ENCODE peak calls at places on chromosomes 4 and X, in ten cellular contexts. One of them, this sample, is unnamed.

GRCh38 chr4:26856906-26857277 is 3.7 kb upstream of the STIM2 start:
- DNase-seq in ovary: no peak
- DNase-seq in transverse colon: no peak
- DNase-seq in uterus: no peak
- DNase-seq in suprapubic skin: no peak
- DNase-seq in gastrocnemius medialis: no peak
- DNase-seq in heart left ventricle: no peak
- DNase-seq in A549: no peak
- DNase-seq in right lobe of liver: no peak
- DNase-seq in sigmoid colon: no peak
- DNase-seq in this sample: no peak

GRCh38 chr4:40842318-40842717 is 92.6 kb downstream of the NSUN7 start:
- DNase-seq in uterus: no peak
- DNase-seq in A549: no peak
- DNase-seq in ovary: peak
- DNase-seq in gastrocnemius medialis: peak
- DNase-seq in transverse colon: no peak
- DNase-seq in right lobe of liver: no peak
- DNase-seq in suprapubic skin: no peak
- DNase-seq in heart left ventricle: peak
- DNase-seq in sigmoid colon: peak
- DNase-seq in this sample: no peak

GRCh38 chr4:53365121-53365485 is 758 bp downstream of the SCFD2 start:
- DNase-seq in gastrocnemius medialis: no peak
- DNase-seq in suprapubic skin: no peak
- DNase-seq in heart left ventricle: no peak
- DNase-seq in uterus: no peak
- DNase-seq in transverse colon: no peak
- DNase-seq in right lobe of liver: no peak
- DNase-seq in ovary: no peak
- DNase-seq in A549: no peak
- DNase-seq in sigmoid colon: no peak
- DNase-seq in this sample: no peak

GRCh38 chrX:41334866-41335589 is 1.1 kb downstream of the DDX3X start:
- DNase-seq in heart left ventricle: peak
- DNase-seq in sigmoid colon: peak
- DNase-seq in right lobe of liver: peak
- DNase-seq in uterus: peak
- DNase-seq in A549: peak
- DNase-seq in suprapubic skin: peak
- DNase-seq in gastrocnemius medialis: peak
- DNase-seq in transverse colon: peak
- DNase-seq in ovary: peak
- DNase-seq in this sample: peak

GRCh38 chr4:148211533-148211932 is 230.7 kb downstream of the NR3C2 start:
- DNase-seq in A549: no peak
- DNase-seq in ovary: no peak
- DNase-seq in transverse colon: no peak
- DNase-seq in gastrocnemius medialis: no peak
- DNase-seq in heart left ventricle: no peak
- DNase-seq in uterus: no peak
- DNase-seq in sigmoid colon: no peak
- DNase-seq in suprapubic skin: no peak
- DNase-seq in right lobe of liver: no peak
- DNase-seq in this sample: no peak

GRCh38 chrX:20378291-20378920 is 111.7 kb upstream of the RPS6KA3 start:
- DNase-seq in transverse colon: peak
- DNase-seq in uterus: no peak
- DNase-seq in heart left ventricle: no peak
- DNase-seq in ovary: no peak
- DNase-seq in gastrocnemius medialis: no peak
- DNase-seq in A549: peak
- DNase-seq in sigmoid colon: no peak
- DNase-seq in suprapubic skin: no peak
- DNase-seq in right lobe of liver: no peak
- DNase-seq in this sample: no peak

GRCh38 chr4:105509291-105509690 is 35.4 kb upstream of the PPA2 start:
- DNase-seq in A549: no peak
- DNase-seq in transverse colon: no peak
- DNase-seq in suprapubic skin: no peak
- DNase-seq in sigmoid colon: no peak
- DNase-seq in gastrocnemius medialis: no peak
- DNase-seq in right lobe of liver: no peak
- DNase-seq in heart left ventricle: no peak
- DNase-seq in uterus: no peak
- DNase-seq in ovary: no peak
- DNase-seq in this sample: no peak

GRCh38 chr4:8419222-8420041 is 21.1 kb downstream of the ACOX3 start:
- DNase-seq in right lobe of liver: no peak
- DNase-seq in suprapubic skin: no peak
- DNase-seq in gastrocnemius medialis: peak
- DNase-seq in heart left ventricle: peak
- DNase-seq in ovary: no peak
- DNase-seq in A549: no peak
- DNase-seq in uterus: no peak
- DNase-seq in transverse colon: no peak
- DNase-seq in sigmoid colon: no peak
- DNase-seq in this sample: peak

GRCh38 chrX:65635824-65636223 is 31.6 kb upstream of the MSN start:
- DNase-seq in right lobe of liver: no peak
- DNase-seq in suprapubic skin: no peak
- DNase-seq in A549: no peak
- DNase-seq in heart left ventricle: no peak
- DNase-seq in ovary: no peak
- DNase-seq in uterus: no peak
- DNase-seq in sigmoid colon: no peak
- DNase-seq in gastrocnemius medialis: no peak
- DNase-seq in transverse colon: no peak
- DNase-seq in this sample: no peak

GRCh38 chrX:65635371-65635770 is 32.1 kb upstream of the MSN start:
- DNase-seq in gastrocnemius medialis: peak
- DNase-seq in right lobe of liver: no peak
- DNase-seq in sigmoid colon: no peak
- DNase-seq in uterus: peak
- DNase-seq in transverse colon: no peak
- DNase-seq in suprapubic skin: no peak
- DNase-seq in heart left ventricle: peak
- DNase-seq in A549: no peak
- DNase-seq in ovary: peak
- DNase-seq in this sample: no peak

GRCh38 chrX:65630771-65631170 is 36.7 kb upstream of the MSN start:
- DNase-seq in transverse colon: no peak
- DNase-seq in A549: no peak
- DNase-seq in gastrocnemius medialis: no peak
- DNase-seq in uterus: no peak
- DNase-seq in heart left ventricle: no peak
- DNase-seq in ovary: no peak
- DNase-seq in suprapubic skin: no peak
- DNase-seq in right lobe of liver: no peak
- DNase-seq in sigmoid colon: no peak
- DNase-seq in this sample: no peak

GRCh38 chrX:65637335-65637734 is 30.1 kb upstream of the MSN start:
- DNase-seq in suprapubic skin: no peak
- DNase-seq in right lobe of liver: no peak
- DNase-seq in ovary: no peak
- DNase-seq in sigmoid colon: no peak
- DNase-seq in uterus: no peak
- DNase-seq in gastrocnemius medialis: no peak
- DNase-seq in heart left ventricle: no peak
- DNase-seq in A549: no peak
- DNase-seq in transverse colon: peak
- DNase-seq in this sample: no peak

GRCh38 chrX:65634732-65635131 is 32.7 kb upstream of the MSN start:
- DNase-seq in uterus: no peak
- DNase-seq in sigmoid colon: no peak
- DNase-seq in A549: no peak
- DNase-seq in suprapubic skin: no peak
- DNase-seq in right lobe of liver: no peak
- DNase-seq in heart left ventricle: no peak
- DNase-seq in gastrocnemius medialis: no peak
- DNase-seq in ovary: no peak
- DNase-seq in transverse colon: no peak
- DNase-seq in this sample: no peak
- TF ChIP-seq POLR2A in uterus: no peak
- TF ChIP-seq POLR2A in sigmoid colon: no peak
- TF ChIP-seq POLR2A in A549: no peak
- TF ChIP-seq POLR2A in suprapubic skin: no peak
- TF ChIP-seq POLR2A in right lobe of liver: no peak
- TF ChIP-seq POLR2A in heart left ventricle: no peak
- TF ChIP-seq POLR2A in gastrocnemius medialis: no peak
- TF ChIP-seq POLR2A in ovary: no peak
- TF ChIP-seq POLR2A in transverse colon: no peak
- TF ChIP-seq POLR2A in this sample: no peak

DNA sequence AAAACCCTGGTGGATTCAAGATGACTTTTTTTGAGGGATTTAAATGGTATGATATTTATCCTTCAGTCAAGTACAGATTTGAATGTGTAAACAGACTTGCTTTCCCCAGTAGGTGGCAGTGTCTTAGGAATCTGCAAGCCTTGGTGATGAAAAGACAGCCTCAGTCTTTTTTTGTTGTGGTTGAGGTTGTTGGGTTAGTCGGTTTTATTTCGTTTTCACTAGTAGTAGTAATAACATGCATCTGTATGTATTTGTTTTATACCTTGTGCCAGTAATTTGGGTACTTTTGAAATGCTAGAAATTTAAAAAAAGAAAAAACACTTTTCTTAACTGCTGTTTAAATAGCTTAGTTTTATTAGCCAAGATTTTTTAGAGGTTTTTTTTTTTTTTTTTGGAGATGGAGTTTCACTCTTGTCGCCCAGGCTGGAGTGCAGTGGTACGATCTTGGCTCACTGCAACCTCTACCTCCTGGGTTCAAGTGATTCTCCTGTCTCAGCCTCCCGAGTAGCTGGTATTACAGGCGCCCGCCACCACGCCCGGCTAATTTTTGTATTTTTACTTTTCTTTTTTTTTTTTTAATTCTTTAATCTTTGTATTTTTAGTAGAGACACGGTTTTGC is 39.2 kb downstream of the COPS4 start:
- DNase-seq in ovary: no peak
- DNase-seq in A549: peak
- DNase-seq in uterus: no peak
- DNase-seq in right lobe of liver: no peak
- DNase-seq in suprapubic skin: no peak
- DNase-seq in transverse colon: peak
- DNase-seq in sigmoid colon: no peak
- DNase-seq in gastrocnemius medialis: no peak
- DNase-seq in heart left ventricle: no peak
- DNase-seq in this sample: no peak
- TF ChIP-seq CTCF in ovary: peak
- TF ChIP-seq CTCF in A549: peak
- TF ChIP-seq CTCF in uterus: peak
- TF ChIP-seq CTCF in right lobe of liver: peak
- TF ChIP-seq CTCF in suprapubic skin: peak
- TF ChIP-seq CTCF in transverse colon: peak
- TF ChIP-seq CTCF in sigmoid colon: peak
- TF ChIP-seq CTCF in gastrocnemius medialis: peak
- TF ChIP-seq CTCF in heart left ventricle: peak
- TF ChIP-seq CTCF in this sample: peak

GRCh38 chr4:99389606-99390005 is 37.1 kb upstream of the ADH1C start:
- DNase-seq in uterus: peak
- DNase-seq in suprapubic skin: no peak
- DNase-seq in gastrocnemius medialis: peak
- DNase-seq in heart left ventricle: no peak
- DNase-seq in A549: no peak
- DNase-seq in sigmoid colon: peak
- DNase-seq in ovary: no peak
- DNase-seq in transverse colon: no peak
- DNase-seq in right lobe of liver: no peak
- DNase-seq in this sample: no peak
- H3K27ac ChIP-seq in uterus: peak
- H3K27ac ChIP-seq in suprapubic skin: peak
- H3K27ac ChIP-seq in gastrocnemius medialis: no peak
- H3K27ac ChIP-seq in heart left ventricle: no peak
- H3K27ac ChIP-seq in A549: no peak
- H3K27ac ChIP-seq in sigmoid colon: no peak
- H3K27ac ChIP-seq in ovary: no peak
- H3K27ac ChIP-seq in transverse colon: peak
- H3K27ac ChIP-seq in right lobe of liver: no peak
- H3K27ac ChIP-seq in this sample: no peak

DNA sequence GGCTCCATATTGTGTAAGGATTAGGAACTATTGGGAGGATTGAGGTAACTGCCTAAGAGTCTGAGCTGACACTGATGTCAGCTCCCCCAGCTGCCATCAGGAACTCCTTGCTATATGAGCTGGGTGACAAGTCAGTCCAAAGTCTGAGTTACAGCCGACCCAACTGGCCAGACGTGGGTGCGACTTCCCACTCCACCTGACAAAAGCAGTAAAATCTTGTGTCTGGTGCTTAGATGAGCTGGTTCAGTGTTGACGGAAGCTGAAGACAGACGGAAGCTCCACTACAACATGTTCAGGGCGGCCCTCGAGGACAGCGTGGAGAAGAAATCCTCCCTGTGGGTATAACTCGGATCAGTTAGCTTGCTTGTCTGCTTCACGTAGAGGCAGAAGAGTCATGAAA is 22.8 kb upstream of the NAT8L start:
- DNase-seq in A549: no peak
- DNase-seq in heart left ventricle: no peak
- DNase-seq in uterus: no peak
- DNase-seq in suprapubic skin: no peak
- DNase-seq in ovary: no peak
- DNase-seq in sigmoid colon: no peak
- DNase-seq in transverse colon: peak
- DNase-seq in gastrocnemius medialis: no peak
- DNase-seq in right lobe of liver: no peak
- DNase-seq in this sample: no peak
- TF ChIP-seq POLR2A in A549: no peak
- TF ChIP-seq POLR2A in heart left ventricle: no peak
- TF ChIP-seq POLR2A in uterus: no peak
- TF ChIP-seq POLR2A in suprapubic skin: no peak
- TF ChIP-seq POLR2A in ovary: no peak
- TF ChIP-seq POLR2A in sigmoid colon: no peak
- TF ChIP-seq POLR2A in transverse colon: peak
- TF ChIP-seq POLR2A in gastrocnemius medialis: no peak
- TF ChIP-seq POLR2A in right lobe of liver: no peak
- TF ChIP-seq POLR2A in this sample: no peak

DNA sequence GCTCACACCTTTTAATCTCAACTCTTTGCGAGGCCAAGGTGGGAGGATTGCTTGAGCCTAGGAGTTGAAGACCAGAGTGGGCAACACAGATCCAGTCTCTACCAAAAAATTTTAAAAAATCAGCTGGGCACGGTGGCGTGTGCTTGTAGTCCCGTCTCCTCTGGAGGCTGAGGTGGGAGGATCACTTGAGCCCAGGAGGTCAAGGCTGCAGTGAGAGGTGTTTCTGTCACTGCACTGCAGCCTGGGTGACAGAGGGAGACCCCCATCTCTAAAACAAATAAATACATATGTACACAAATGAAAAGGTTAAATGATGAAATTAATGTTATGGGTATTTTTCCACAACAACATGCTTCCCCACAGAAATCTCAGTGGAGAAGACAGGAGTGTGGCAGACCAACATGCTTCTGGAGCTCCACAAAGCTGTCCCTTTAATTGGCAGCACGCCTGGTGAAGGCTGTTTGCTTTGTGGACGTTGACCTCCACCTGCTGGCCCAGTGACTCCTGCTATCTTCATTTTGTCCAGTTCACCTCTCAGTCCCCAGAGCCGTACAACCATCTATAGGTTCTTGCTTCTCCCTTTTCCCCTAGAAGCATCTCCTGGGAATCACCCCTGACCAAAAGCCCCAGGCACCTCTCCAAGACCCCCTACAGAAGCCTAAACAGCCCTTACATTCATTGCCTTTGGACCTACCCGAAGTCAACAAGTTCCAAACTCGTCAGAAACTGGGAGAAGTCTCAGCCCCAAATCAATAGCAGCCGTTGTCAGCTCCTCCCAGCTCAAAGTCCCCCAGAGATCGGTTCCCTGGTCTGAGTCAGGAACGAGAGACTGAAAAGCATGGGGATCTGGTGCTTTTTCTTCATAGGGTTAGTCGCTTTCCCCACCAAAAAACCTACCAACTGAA is 36.4 kb upstream of the CD99 start:
- DNase-seq in sigmoid colon: no peak
- DNase-seq in uterus: no peak
- DNase-seq in ovary: no peak
- DNase-seq in suprapubic skin: no peak
- DNase-seq in heart left ventricle: no peak
- DNase-seq in A549: peak
- DNase-seq in right lobe of liver: peak
- DNase-seq in gastrocnemius medialis: no peak
- DNase-seq in transverse colon: peak
- DNase-seq in this sample: peak
- TF ChIP-seq CTCF in sigmoid colon: no peak
- TF ChIP-seq CTCF in uterus: no peak
- TF ChIP-seq CTCF in ovary: no peak
- TF ChIP-seq CTCF in suprapubic skin: no peak
- TF ChIP-seq CTCF in heart left ventricle: no peak
- TF ChIP-seq CTCF in A549: peak
- TF ChIP-seq CTCF in right lobe of liver: no peak
- TF ChIP-seq CTCF in gastrocnemius medialis: no peak
- TF ChIP-seq CTCF in transverse colon: no peak
- TF ChIP-seq CTCF in this sample: no peak

This sample was measured in thyroid gland.